ENCODE peak calls at places on chromosomes 12 and 14, in nine cellular contexts. I, A, O, P, L, Q, J, T and N are unnamed samples.

GRCh38 chr12:67811437-67812361 is 163.2 kb downstream of the DYRK2 start:
- DNase-seq in I (no peak), Q (no peak), P (no peak), O (peak), A (no peak), J (no peak), L (peak), T (no peak), N (peak)

GRCh38 chr12:2503762-2504161 is 291.0 kb upstream of the FKBP4 start:
- DNase-seq in I (no peak), J (no peak), L (no peak), T (no peak), O (no peak), Q (no peak), A (no peak), P (no peak), N (no peak)

GRCh38 chr14:88521818-88522217 is 33.0 kb downstream of the PTPN21 start:
- DNase-seq in P (no peak), L (no peak), A (no peak), Q (no peak), O (peak), I (no peak), T (no peak), J (no peak), N (no peak)

GRCh38 chr12:87796961-87797516 is 232.2 kb downstream of the C12orf50 start:
- DNase-seq in J (no peak), O (no peak), L (no peak), A (no peak), P (no peak), Q (no peak), I (no peak), T (no peak), N (peak)

GRCh38 chr12:28759334-28759733 is 389.7 kb upstream of the FAR2 start:
- DNase-seq in J (no peak), O (no peak), L (peak), I (no peak), P (no peak), Q (no peak), A (no peak), T (peak), N (peak)

GRCh38 chr12:86331012-86331411 is 74.8 kb upstream of the MGAT4C start:
- DNase-seq in O (no peak), P (no peak), L (no peak), A (no peak), I (no peak), J (no peak), T (no peak), Q (no peak), N (no peak)

GRCh38 chr14:23175823-23176222 is 7.6 kb downstream of the SLC7A8 start:
- DNase-seq in L (peak), J (no peak), Q (no peak), P (no peak), T (no peak), O (no peak), A (no peak), I (no peak), N (peak)

GRCh38 chr12:79128956-79129355 is 264.4 kb downstream of the SYT1 start:
- DNase-seq in A (no peak), J (no peak), I (no peak), P (no peak), L (peak), T (no peak), Q (no peak), O (no peak), N (no peak)

GRCh38 chr12:80272516-80272915 is 171.5 kb upstream of the PTPRQ start:
- DNase-seq in Q (no peak), T (no peak), P (no peak), L (peak), O (no peak), I (no peak), J (no peak), A (no peak), N (no peak)

GRCh38 chr14:70887207-70888150 is 19.8 kb upstream of the PCNX1 start:
- DNase-seq in J (no peak), L (peak), O (peak), T (no peak), Q (no peak), P (no peak), A (peak), I (no peak), N (peak)

GRCh38 chr12:124445826-124446225 is 121.6 kb downstream of the NCOR2 start:
- DNase-seq in P (no peak), O (no peak), I (no peak), T (no peak), J (no peak), A (no peak), L (no peak), Q (peak), N (no peak)

GRCh38 chr14:70359076-70359424 is 433 bp downstream of the COX16 start:
- DNase-seq in L (no peak), O (no peak), J (no peak), Q (peak), I (peak), P (no peak), T (no peak), A (no peak), N (no peak)

GRCh38 chr12:53053223-53054111 is 3.6 kb downstream of the TNS2 start:
- DNase-seq in T (peak), Q (no peak), O (no peak), I (peak), A (no peak), J (peak), P (peak), L (no peak), N (peak)

GRCh38 chr14:105034314-105035039 is 13.6 kb upstream of the CDCA4 start:
- DNase-seq in J (no peak), A (no peak), P (no peak), I (no peak), Q (no peak), T (no peak), O (no peak), L (no peak), N (no peak)

GRCh38 chr14:24351517-24351916 is 11.7 kb upstream of the RIPK3 start:
- DNase-seq in A (no peak), L (no peak), I (no peak), Q (no peak), J (no peak), O (peak), T (no peak), P (no peak), N (peak)

GRCh38 chr12:2804390-2805145 is 7.9 kb upstream of the ITFG2 start:
- DNase-seq in A (no peak), J (no peak), L (peak), Q (no peak), I (no peak), T (no peak), P (no peak), O (peak), N (peak)

GRCh38 chr12:105567061-105567460 is 236.6 kb downstream of the C12orf75 start:
- DNase-seq in T (no peak), I (no peak), Q (no peak), A (no peak), O (no peak), J (no peak), P (no peak), L (peak), N (no peak)

GRCh38 chr12:5247144-5247543 is 184.8 kb upstream of the NTF3 start:
- DNase-seq in J (no peak), O (no peak), L (no peak), P (no peak), T (peak), I (no peak), A (no peak), Q (no peak), N (no peak)

GRCh38 chr14:35403085-35403396 is 1.5 kb downstream of the NFKBIA start:
- DNase-seq in Q (peak), A (no peak), O (no peak), T (no peak), J (peak), L (peak), I (peak), P (no peak), N (peak)

GRCh38 chr12:50127546-50127945 is 15.5 kb downstream of the COX14 start:
- DNase-seq in O (no peak), A (no peak), Q (no peak), L (no peak), J (no peak), T (peak), I (peak), P (no peak), N (no peak)

GRCh38 chr12:116958402-116959197 is 47.9 kb downstream of the FBXW8 start:
- DNase-seq in P (no peak), A (no peak), J (no peak), I (no peak), Q (no peak), O (no peak), T (peak), L (peak), N (no peak)